ENCODE peak calls at places on chromosomes 4 and X, in six cellular contexts. M, H, W, X, K and S are unnamed samples.

GRCh38 chr4:1047106-1047975 is 35.9 kb downstream of the FGFRL1 start:
- DNase-seq in H (no peak), X (no peak), K (no peak), W (no peak), M (no peak), S (no peak)

GRCh38 chr4:26372525-26373172 is 51.8 kb downstream of the RBPJ start:
- DNase-seq in X (no peak), M (peak; percentile 77), W (peak; percentile 24), H (peak; percentile 58), K (peak; percentile 90), S (peak; percentile 69)

GRCh38 chrX:10070714-10071436 is 85.9 kb upstream of the CLCN4 start:
- DNase-seq in X (no peak), K (no peak), W (no peak), H (no peak), M (no peak), S (no peak)

GRCh38 chrX:73944582-73944947 is 359.4 kb upstream of the ZCCHC13 start:
- DNase-seq in M (no peak), H (no peak), W (no peak), K (no peak), X (no peak), S (no peak)

GRCh38 chr4:108049406-108049805 is 59.7 kb downstream of the HADH start:
- DNase-seq in H (no peak), K (peak; percentile 46), W (no peak), M (no peak), X (no peak), S (no peak)

GRCh38 chr4:74624351-74625151 is 169.8 kb downstream of the BTC start:
- DNase-seq in M (peak; percentile 89), W (no peak), X (no peak), K (no peak), H (no peak), S (peak; percentile 98)

GRCh38 chr4:78569291-78569821 is 17.8 kb downstream of the ANXA3 start:
- DNase-seq in H (no peak), K (no peak), X (no peak), M (no peak), W (no peak), S (no peak)

GRCh38 chrX:110346681-110347080 is 12.0 kb upstream of the RTL9 start:
- DNase-seq in M (no peak), K (no peak), W (no peak), H (no peak), X (no peak), S (no peak)

GRCh38 chr4:174794706-174795105 is 34.3 kb downstream of the GLRA3 start:
- DNase-seq in H (peak; percentile 10), K (no peak), M (no peak), W (no peak), X (no peak), S (no peak)

GRCh38 chr4:2789801-2790582 is 2.9 kb upstream of the SH3BP2 start:
- DNase-seq in X (no peak), H (no peak), K (no peak), W (no peak), M (no peak), S (no peak)

GRCh38 chr4:39259571-39260330 is 77.4 kb downstream of the WDR19 start:
- DNase-seq in X (no peak), W (no peak), M (no peak), K (no peak), H (no peak), S (no peak)

GRCh38 chrX:132504417-132504816 is 15.6 kb upstream of the MBNL3 start:
- DNase-seq in H (no peak), K (no peak), M (no peak), W (no peak), X (no peak), S (no peak)

GRCh38 chr4:158841540-158841939 is 72.7 kb downstream of the FNIP2 start:
- DNase-seq in H (no peak), K (no peak), W (no peak), M (no peak), X (no peak), S (no peak)

GRCh38 chr4:153546273-153546672 is 80.1 kb downstream of the TMEM131L start:
- DNase-seq in H (no peak), W (no peak), X (no peak), M (no peak), K (no peak), S (no peak)

GRCh38 chr4:188178806-188179205 is 39.6 kb downstream of the TRIML1 start:
- DNase-seq in M (no peak), H (no peak), X (no peak), W (no peak), K (no peak), S (no peak)

GRCh38 chr4:174717788-174718187 is 111.3 kb downstream of the GLRA3 start:
- DNase-seq in W (no peak), X (no peak), H (no peak), M (no peak), K (no peak), S (no peak)

GRCh38 chr4:38141808-38142500 is 181.8 kb downstream of the PTTG2 start:
- DNase-seq in W (no peak), H (no peak), K (no peak), M (no peak), X (no peak), S (no peak)

GRCh38 chrX:75603833-75604232 is 81.0 kb upstream of the ZDHHC15 start:
- DNase-seq in M (peak; percentile 16), X (no peak), K (peak; percentile 22), W (no peak), H (no peak), S (peak; percentile 17)

GRCh38 chr4:17336524-17336941 is 175.4 kb downstream of the QDPR start:
- DNase-seq in M (no peak), K (peak; percentile 91), H (no peak), X (no peak), W (peak; percentile 70), S (peak; percentile 97)

GRCh38 chrX:126238220-126238619 is 72.1 kb upstream of the DCAF12L2 start:
- DNase-seq in X (no peak), K (no peak), W (no peak), M (no peak), H (no peak), S (no peak)

GRCh38 chrX:13894888-13895564 is 78.1 kb upstream of the GPM6B start:
- DNase-seq in M (no peak), K (no peak), W (no peak), X (no peak), H (no peak), S (no peak)

GRCh38 chrX:38701073-38701472 is 100.2 kb upstream of the MID1IP1 start:
- DNase-seq in H (no peak), X (no peak), M (no peak), W (no peak), K (no peak), S (no peak)

GRCh38 chr4:48602763-48603162 is 112.7 kb downstream of the ZAR1 start:
- DNase-seq in K (no peak), W (no peak), X (no peak), H (no peak), M (no peak), S (no peak)

GRCh38 chr4:2923141-2923551 is 40.1 kb downstream of the NOP14 start:
- DNase-seq in W (no peak), K (no peak), M (no peak), X (no peak), H (no peak), S (no peak)

GRCh38 chr4:96097040-96097607 is 257.2 kb downstream of the PDHA2 start:
- DNase-seq in K (no peak), M (no peak), H (no peak), X (no peak), W (no peak), S (no peak)

GRCh38 chr4:3360741-3361140 is 67.9 kb downstream of the RGS12 start:
- DNase-seq in H (no peak), X (no peak), M (no peak), W (no peak), K (no peak), S (no peak)

GRCh38 chr4:94934201-94934600 is 176.4 kb downstream of the BMPR1B start:
- DNase-seq in K (no peak), X (no peak), W (no peak), M (no peak), H (no peak), S (no peak)

GRCh38 chr4:137070614-137071013 is 461.7 kb downstream of the PCDH18 start:
- DNase-seq in M (no peak), H (no peak), W (no peak), K (no peak), X (no peak), S (no peak)

GRCh38 chrX:151081016-151081415 is 95.4 kb upstream of the GPR50 start:
- DNase-seq in M (no peak), H (no peak), W (no peak), K (no peak), X (no peak), S (no peak)

GRCh38 chr4:122746485-122746965 is 14.0 kb downstream of the BBS12 start:
- DNase-seq in M (peak; percentile 19), H (no peak), K (no peak), W (no peak), X (no peak), S (no peak)

GRCh38 chr4:105092356-105092755 is 54.3 kb upstream of the TET2 start:
- DNase-seq in H (peak; percentile 1), M (no peak), X (no peak), W (no peak), K (no peak), S (no peak)

GRCh38 chrX:119228506-119229290 is 7.4 kb upstream of the PGRMC1 start:
- DNase-seq in H (no peak), W (no peak), M (no peak), X (no peak), K (no peak), S (no peak)

GRCh38 chr4:1683371-1683902 is 676 bp downstream of the FAM53A start:
- DNase-seq in M (no peak), K (peak; percentile 20), X (peak; percentile 21), W (no peak), H (no peak), S (peak; percentile 39)